ENCODE peak calls at places on chromosomes 5 and 9, in six cellular contexts. One of them, this sample, is unnamed.

GRCh38 chr9:36046923-36047322 is 10.2 kb downstream of the RECK start:
- DNase-seq in WTC11: no peak
- DNase-seq in HepG2: no peak
- DNase-seq in A549: no peak
- DNase-seq in H1: no peak
- DNase-seq in K562: no peak
- DNase-seq in this sample: no peak

GRCh38 chr9:133558191-133559126 is 24.0 kb downstream of the ADAMTSL2 start:
- DNase-seq in WTC11: no peak
- DNase-seq in HepG2: peak; percentile 68
- DNase-seq in A549: no peak
- DNase-seq in H1: no peak
- DNase-seq in K562: peak; percentile 62
- DNase-seq in this sample: peak; percentile 26

GRCh38 chr5:65395526-65396155 is 86.1 kb downstream of the ADAMTS6 start:
- DNase-seq in WTC11: no peak
- DNase-seq in HepG2: no peak
- DNase-seq in A549: no peak
- DNase-seq in H1: no peak
- DNase-seq in K562: no peak
- DNase-seq in this sample: peak; percentile 73

GRCh38 chr5:14710313-14710994 is 45.9 kb downstream of the OTULIN start:
- DNase-seq in WTC11: no peak
- DNase-seq in HepG2: no peak
- DNase-seq in A549: no peak
- DNase-seq in H1: no peak
- DNase-seq in K562: no peak
- DNase-seq in this sample: no peak

GRCh38 chr5:61262080-61262479 is 70.0 kb upstream of the ZSWIM6 start:
- DNase-seq in WTC11: no peak
- DNase-seq in HepG2: no peak
- DNase-seq in A549: no peak
- DNase-seq in H1: no peak
- DNase-seq in K562: no peak
- DNase-seq in this sample: no peak

GRCh38 chr9:97572892-97573365 is 60.2 kb downstream of the TSTD2 start:
- DNase-seq in WTC11: no peak
- DNase-seq in HepG2: no peak
- DNase-seq in A549: no peak
- DNase-seq in H1: no peak
- DNase-seq in K562: no peak
- DNase-seq in this sample: no peak

GRCh38 chr5:139180850-139181785 is 17.1 kb downstream of the SIL1 start:
- DNase-seq in WTC11: no peak
- DNase-seq in HepG2: no peak
- DNase-seq in A549: no peak
- DNase-seq in H1: no peak
- DNase-seq in K562: no peak
- DNase-seq in this sample: no peak

GRCh38 chr5:1256776-1257175 is 31.6 kb downstream of the SLC6A18 start:
- DNase-seq in WTC11: no peak
- DNase-seq in HepG2: no peak
- DNase-seq in A549: no peak
- DNase-seq in H1: no peak
- DNase-seq in K562: no peak
- DNase-seq in this sample: no peak

GRCh38 chr9:18658764-18659705 is 185.1 kb downstream of the ADAMTSL1 start:
- DNase-seq in WTC11: no peak
- DNase-seq in HepG2: no peak
- DNase-seq in A549: no peak
- DNase-seq in H1: no peak
- DNase-seq in K562: no peak
- DNase-seq in this sample: peak; percentile 71

GRCh38 chr9:122931851-122932199 is 513 bp upstream of the ZBTB26 start:
- DNase-seq in WTC11: no peak
- DNase-seq in HepG2: no peak
- DNase-seq in A549: no peak
- DNase-seq in H1: no peak
- DNase-seq in K562: no peak
- DNase-seq in this sample: no peak

GRCh38 chr5:463952-464351 is 21.0 kb downstream of the EXOC3 start:
- DNase-seq in WTC11: peak; percentile 6
- DNase-seq in HepG2: no peak
- DNase-seq in A549: no peak
- DNase-seq in H1: no peak
- DNase-seq in K562: no peak
- DNase-seq in this sample: no peak

GRCh38 chr5:98816574-98817222 is 43.2 kb downstream of the RGMB start:
- DNase-seq in WTC11: no peak
- DNase-seq in HepG2: peak; percentile 10
- DNase-seq in A549: no peak
- DNase-seq in H1: no peak
- DNase-seq in K562: no peak
- DNase-seq in this sample: peak; percentile 52

GRCh38 chr5:179294891-179295777 is 50.1 kb downstream of the ADAMTS2 start:
- DNase-seq in WTC11: no peak
- DNase-seq in HepG2: no peak
- DNase-seq in A549: no peak
- DNase-seq in H1: no peak
- DNase-seq in K562: no peak
- DNase-seq in this sample: no peak

GRCh38 chr5:150778103-150778516 is 447 bp upstream of the SMIM3 start:
- DNase-seq in WTC11: no peak
- DNase-seq in HepG2: no peak
- DNase-seq in A549: no peak
- DNase-seq in H1: no peak
- DNase-seq in K562: no peak
- DNase-seq in this sample: peak; percentile 65

GRCh38 chr5:1840741-1841521 is 39.7 kb downstream of the NDUFS6 start:
- DNase-seq in WTC11: peak; percentile 56
- DNase-seq in HepG2: no peak
- DNase-seq in A549: no peak
- DNase-seq in H1: no peak
- DNase-seq in K562: no peak
- DNase-seq in this sample: no peak

GRCh38 chr5:146660381-146660960 is 144.5 kb upstream of the GPR151 start:
- DNase-seq in WTC11: no peak
- DNase-seq in HepG2: no peak
- DNase-seq in A549: no peak
- DNase-seq in H1: no peak
- DNase-seq in K562: no peak
- DNase-seq in this sample: no peak

GRCh38 chr9:6307551-6308096 is 20.6 kb upstream of the TPD52L3 start:
- DNase-seq in WTC11: no peak
- DNase-seq in HepG2: no peak
- DNase-seq in A549: no peak
- DNase-seq in H1: no peak
- DNase-seq in K562: no peak
- DNase-seq in this sample: no peak

GRCh38 chr9:115593587-115594091 is 475.7 kb upstream of the TNC start:
- DNase-seq in WTC11: no peak
- DNase-seq in HepG2: peak; percentile 4
- DNase-seq in A549: peak; percentile 61
- DNase-seq in H1: no peak
- DNase-seq in K562: peak; percentile 38
- DNase-seq in this sample: peak; percentile 33

GRCh38 chr9:114613087-114613486 is 2.0 kb downstream of the TMEM268 start:
- DNase-seq in WTC11: no peak
- DNase-seq in HepG2: no peak
- DNase-seq in A549: no peak
- DNase-seq in H1: no peak
- DNase-seq in K562: no peak
- DNase-seq in this sample: no peak

GRCh38 chr5:75465480-75465879 is 45.9 kb downstream of the CERT1 start:
- DNase-seq in WTC11: no peak
- DNase-seq in HepG2: no peak
- DNase-seq in A549: no peak
- DNase-seq in H1: no peak
- DNase-seq in K562: no peak
- DNase-seq in this sample: peak; percentile 87

GRCh38 chr9:127838375-127839078 is 15.9 kb downstream of the ENG start:
- DNase-seq in WTC11: no peak
- DNase-seq in HepG2: no peak
- DNase-seq in A549: peak; percentile 51
- DNase-seq in H1: no peak
- DNase-seq in K562: no peak
- DNase-seq in this sample: peak; percentile 97

GRCh38 chr9:116365056-116365471 is 211.5 kb downstream of the PAPPA start:
- DNase-seq in WTC11: no peak
- DNase-seq in HepG2: no peak
- DNase-seq in A549: no peak
- DNase-seq in H1: no peak
- DNase-seq in K562: no peak
- DNase-seq in this sample: no peak

GRCh38 chr9:33108472-33108871 is 32.0 kb upstream of the SMU1 start:
- DNase-seq in WTC11: no peak
- DNase-seq in HepG2: no peak
- DNase-seq in A549: no peak
- DNase-seq in H1: no peak
- DNase-seq in K562: no peak
- DNase-seq in this sample: no peak

GRCh38 chr5:93601433-93602175 is 18.6 kb downstream of the NR2F1 start:
- DNase-seq in WTC11: no peak
- DNase-seq in HepG2: no peak
- DNase-seq in A549: no peak
- DNase-seq in H1: no peak
- DNase-seq in K562: no peak
- DNase-seq in this sample: no peak

DNA sequence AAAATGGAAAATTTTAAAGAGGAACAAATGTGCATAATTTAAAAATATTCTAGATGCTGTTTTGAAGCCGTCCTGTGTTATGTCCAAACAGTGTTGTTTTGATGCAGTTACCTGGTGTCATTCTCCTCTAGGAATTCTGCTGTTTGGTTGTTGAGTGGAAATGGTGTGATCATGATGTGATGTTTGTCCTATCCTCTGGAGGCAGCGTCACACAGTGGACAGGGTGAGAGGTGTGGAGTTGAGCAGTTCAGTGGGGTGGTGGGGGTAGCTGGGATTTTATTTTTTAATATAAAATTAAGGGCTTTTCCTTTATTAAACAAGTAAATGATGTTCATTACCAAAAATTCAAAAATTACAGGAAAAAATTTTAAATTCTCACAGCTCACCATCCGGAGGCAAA is 31.2 kb downstream of the PRDM6 start:
- DNase-seq in WTC11: peak; percentile 17
- DNase-seq in HepG2: no peak
- DNase-seq in A549: peak; percentile 39
- DNase-seq in H1: no peak
- DNase-seq in K562: no peak
- DNase-seq in this sample: no peak
- TF ChIP-seq JUN in WTC11: no peak
- TF ChIP-seq JUN in HepG2: no peak
- TF ChIP-seq JUN in A549: no peak
- TF ChIP-seq JUN in H1: no peak
- TF ChIP-seq JUN in K562: no peak
- TF ChIP-seq JUN in this sample: no peak

GRCh38 chr9:22992781-22993180 is 546.2 kb downstream of the DMRTA1 start:
- DNase-seq in WTC11: no peak
- DNase-seq in HepG2: no peak
- DNase-seq in A549: no peak
- DNase-seq in H1: no peak
- DNase-seq in K562: no peak
- DNase-seq in this sample: no peak
- TF ChIP-seq JUN in WTC11: no peak
- TF ChIP-seq JUN in HepG2: no peak
- TF ChIP-seq JUN in A549: no peak
- TF ChIP-seq JUN in H1: no peak
- TF ChIP-seq JUN in K562: no peak
- TF ChIP-seq JUN in this sample: no peak

DNA sequence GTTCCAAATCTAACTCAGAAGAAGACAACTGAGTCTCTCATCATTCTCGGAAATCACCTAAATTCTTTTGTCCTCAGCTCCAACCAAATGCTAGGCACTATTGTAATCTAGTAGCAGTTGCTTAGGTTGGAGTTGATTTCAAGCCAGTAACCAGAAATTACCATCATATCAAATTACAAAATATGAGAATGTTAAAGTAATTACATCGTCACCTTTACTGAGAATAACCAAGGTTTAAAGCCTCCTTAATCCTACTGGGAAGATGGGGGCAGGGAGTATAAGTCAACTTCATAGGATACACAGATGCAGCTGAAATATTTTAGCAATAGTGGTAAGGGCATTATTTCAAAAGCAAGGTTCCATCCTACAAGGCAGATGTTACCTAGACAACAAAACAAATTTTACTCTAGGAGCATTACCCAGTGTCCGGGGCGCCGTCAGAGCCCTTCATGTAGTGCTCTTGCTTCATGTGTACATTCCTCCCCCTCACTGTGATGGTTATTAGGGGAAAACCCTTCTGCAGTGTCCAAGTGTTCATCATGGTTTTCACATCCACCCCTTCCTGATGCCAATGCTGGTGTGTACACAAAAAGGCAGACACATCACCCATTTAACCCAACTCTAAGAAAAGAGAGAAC is 19.5 kb downstream of the ERAP1 start:
- DNase-seq in WTC11: no peak
- DNase-seq in HepG2: no peak
- DNase-seq in A549: no peak
- DNase-seq in H1: no peak
- DNase-seq in K562: no peak
- DNase-seq in this sample: no peak
- TF ChIP-seq JUN in WTC11: no peak
- TF ChIP-seq JUN in HepG2: no peak
- TF ChIP-seq JUN in A549: no peak
- TF ChIP-seq JUN in H1: no peak
- TF ChIP-seq JUN in K562: no peak
- TF ChIP-seq JUN in this sample: no peak

GRCh38 chr9:99433555-99433954 is 211.5 kb downstream of the SEC61B start:
- DNase-seq in WTC11: no peak
- DNase-seq in HepG2: peak; percentile 53
- DNase-seq in A549: peak; percentile 56
- DNase-seq in H1: peak; percentile 13
- DNase-seq in K562: peak; percentile 12
- DNase-seq in this sample: peak; percentile 80
- TF ChIP-seq JUN in WTC11: no peak
- TF ChIP-seq JUN in HepG2: no peak
- TF ChIP-seq JUN in A549: no peak
- TF ChIP-seq JUN in H1: no peak
- TF ChIP-seq JUN in K562: no peak
- TF ChIP-seq JUN in this sample: peak; percentile 98

GRCh38 chr5:37495668-37496067 is 116.5 kb downstream of the WDR70 start:
- DNase-seq in WTC11: no peak
- DNase-seq in HepG2: no peak
- DNase-seq in A549: peak; percentile 13
- DNase-seq in H1: no peak
- DNase-seq in K562: no peak
- DNase-seq in this sample: no peak
- TF ChIP-seq JUN in WTC11: no peak
- TF ChIP-seq JUN in HepG2: no peak
- TF ChIP-seq JUN in A549: no peak
- TF ChIP-seq JUN in H1: no peak
- TF ChIP-seq JUN in K562: no peak
- TF ChIP-seq JUN in this sample: no peak

GRCh38 chr5:173020643-173021042 is 35.5 kb upstream of the CREBRF start:
- DNase-seq in WTC11: no peak
- DNase-seq in HepG2: no peak
- DNase-seq in A549: no peak
- DNase-seq in H1: no peak
- DNase-seq in K562: no peak
- DNase-seq in this sample: no peak
- TF ChIP-seq JUN in WTC11: no peak
- TF ChIP-seq JUN in HepG2: no peak
- TF ChIP-seq JUN in A549: no peak
- TF ChIP-seq JUN in H1: no peak
- TF ChIP-seq JUN in K562: no peak
- TF ChIP-seq JUN in this sample: no peak

This sample was measured in endothelial cell of umbilical vein.